ENCODE peak calls at places on chromosome 18, in four cellular contexts. K, W, U and P are unnamed samples.

GRCh38 chr18:34909637-34910364 is 131.4 kb upstream of the MAPRE2 start:
- DNase-seq in K (no peak), W (no peak), U (no peak), P (no peak)

GRCh38 chr18:63161032-63161727 is 158.4 kb downstream of the BCL2 start:
- DNase-seq in K (no peak), W (no peak), U (no peak), P (no peak)

GRCh38 chr18:754666-755065 is 42.2 kb upstream of the ENOSF1 start:
- DNase-seq in K (no peak), W (no peak), U (no peak), P (no peak)

GRCh38 chr18:23822590-23823385 is 133.5 kb downstream of the LAMA3 start:
- DNase-seq in K (no peak), W (no peak), U (no peak), P (no peak)

GRCh38 chr18:63828120-63828519 is 52.9 kb downstream of the SERPINB7 start:
- DNase-seq in K (no peak), W (no peak), U (no peak), P (no peak)

GRCh38 chr18:59006461-59007067 is 133.1 kb upstream of the SEC11C start:
- DNase-seq in K (no peak), W (no peak), U (no peak), P (no peak)

GRCh38 chr18:61637905-61638304 is 254.9 kb downstream of the RNF152 start:
- DNase-seq in K (no peak), W (no peak), U (no peak), P (no peak)

GRCh38 chr18:73047688-73048087 is 179.9 kb upstream of the NETO1 start:
- DNase-seq in K (no peak), W (no peak), U (no peak), P (no peak)

GRCh38 chr18:67728364-67728763 is 211.8 kb upstream of the DSEL start:
- DNase-seq in K (no peak), W (no peak), U (no peak), P (no peak)

GRCh38 chr18:23752796-23753195 is 63.5 kb downstream of the LAMA3 start:
- DNase-seq in K (no peak), W (no peak), U (no peak), P (no peak)

GRCh38 chr18:80196528-80197320 is 50.6 kb downstream of the PARD6G start:
- DNase-seq in K (no peak), W (no peak), U (no peak), P (peak)

GRCh38 chr18:8948471-8949149 is 153.9 kb upstream of the NDUFV2 start:
- DNase-seq in K (peak), W (no peak), U (no peak), P (no peak)

GRCh38 chr18:59353079-59353680 is 5.9 kb downstream of the LMAN1 start:
- DNase-seq in K (no peak), W (no peak), U (no peak), P (no peak)

GRCh38 chr18:76232813-76233212 is 262.2 kb downstream of the ZNF516 start:
- DNase-seq in K (no peak), W (no peak), U (no peak), P (no peak)

GRCh38 chr18:13836559-13836958 is 12.6 kb downstream of the MC5R start:
- DNase-seq in K (no peak), W (no peak), U (no peak), P (no peak)

DNA sequence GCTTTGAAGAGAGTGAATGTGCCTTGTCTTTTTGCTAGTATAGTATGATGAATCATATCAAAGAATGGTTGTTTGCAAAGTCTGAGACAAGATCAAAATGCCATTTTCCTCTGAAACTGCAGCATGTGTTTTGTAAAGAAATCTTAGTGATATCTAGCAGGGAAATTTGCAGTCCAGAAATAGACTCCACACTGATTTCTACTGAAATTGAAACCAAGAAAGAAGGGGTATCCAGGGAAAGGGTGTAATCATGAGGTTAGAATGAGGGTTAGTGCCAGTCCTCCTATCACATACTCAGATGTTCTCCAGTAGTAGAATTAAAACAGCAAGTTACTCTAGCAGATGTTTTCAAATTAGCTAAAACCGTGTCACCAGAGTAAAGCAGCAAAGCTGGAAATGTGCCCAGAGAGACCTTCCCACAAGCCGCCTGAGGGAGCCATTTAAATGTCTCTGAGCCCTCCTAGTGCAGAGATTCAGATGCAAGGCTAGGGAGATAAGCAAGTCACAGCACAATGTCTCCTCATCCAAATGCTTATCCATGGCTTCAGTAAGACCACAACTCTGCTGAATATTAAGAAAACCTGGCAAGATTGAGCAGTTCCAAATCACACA is 4.9 kb downstream of the DLGAP1 start:
- DNase-seq in K (no peak), W (no peak), U (no peak), P (no peak)
- H3K4me3 ChIP-seq in K (no peak), W (peak), U (no peak), P (no peak)

GRCh38 chr18:6683112-6683876 is 46.2 kb upstream of the ARHGAP28 start:
- DNase-seq in K (no peak), W (no peak), U (no peak), P (peak)
- H3K4me3 ChIP-seq in K (no peak), W (no peak), U (no peak), P (no peak)

DNA sequence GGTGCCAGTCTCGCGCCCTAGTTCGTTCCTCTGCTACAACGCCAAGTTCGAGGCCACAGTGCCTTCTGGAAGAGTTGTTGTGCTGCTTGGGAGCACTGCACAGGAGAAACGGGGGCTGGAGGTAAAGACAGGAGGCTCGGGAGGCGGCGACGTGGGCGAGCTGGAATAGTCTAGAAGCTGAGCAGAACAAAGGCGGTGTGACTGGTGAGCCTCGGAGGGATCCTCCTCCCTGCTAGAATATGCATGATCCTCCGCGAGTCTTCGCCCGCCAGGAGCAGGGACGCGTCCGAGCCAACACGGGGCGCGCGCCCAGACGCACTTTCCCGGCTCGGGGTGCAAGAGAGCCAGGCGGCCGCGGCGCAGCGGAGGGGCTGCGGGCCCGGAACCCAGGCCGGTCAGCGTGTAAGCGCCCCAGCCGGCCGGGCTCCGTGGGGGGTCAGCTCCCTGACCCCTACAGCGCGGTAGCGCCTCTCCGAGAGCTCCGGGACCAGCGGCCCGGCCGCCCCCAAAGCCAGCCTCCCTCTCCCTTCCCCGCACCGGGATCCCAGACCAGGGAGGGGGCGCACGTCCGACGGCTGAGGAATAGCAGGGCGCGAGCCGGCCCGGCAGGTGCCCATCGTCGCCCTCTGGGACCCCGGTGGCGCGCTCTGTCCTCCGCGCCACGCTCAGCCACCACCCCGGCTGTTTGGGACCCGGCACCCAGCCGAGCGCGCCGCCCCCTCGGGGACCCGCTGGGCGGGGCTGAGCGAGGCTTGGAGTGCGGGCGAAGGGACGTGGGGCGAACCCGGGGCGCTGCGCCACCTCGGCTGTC is 62.4 kb downstream of the GNAL start:
- DNase-seq in K (no peak), W (no peak), U (no peak), P (no peak)
- H3K4me3 ChIP-seq in K (no peak), W (peak), U (peak), P (peak)

DNA sequence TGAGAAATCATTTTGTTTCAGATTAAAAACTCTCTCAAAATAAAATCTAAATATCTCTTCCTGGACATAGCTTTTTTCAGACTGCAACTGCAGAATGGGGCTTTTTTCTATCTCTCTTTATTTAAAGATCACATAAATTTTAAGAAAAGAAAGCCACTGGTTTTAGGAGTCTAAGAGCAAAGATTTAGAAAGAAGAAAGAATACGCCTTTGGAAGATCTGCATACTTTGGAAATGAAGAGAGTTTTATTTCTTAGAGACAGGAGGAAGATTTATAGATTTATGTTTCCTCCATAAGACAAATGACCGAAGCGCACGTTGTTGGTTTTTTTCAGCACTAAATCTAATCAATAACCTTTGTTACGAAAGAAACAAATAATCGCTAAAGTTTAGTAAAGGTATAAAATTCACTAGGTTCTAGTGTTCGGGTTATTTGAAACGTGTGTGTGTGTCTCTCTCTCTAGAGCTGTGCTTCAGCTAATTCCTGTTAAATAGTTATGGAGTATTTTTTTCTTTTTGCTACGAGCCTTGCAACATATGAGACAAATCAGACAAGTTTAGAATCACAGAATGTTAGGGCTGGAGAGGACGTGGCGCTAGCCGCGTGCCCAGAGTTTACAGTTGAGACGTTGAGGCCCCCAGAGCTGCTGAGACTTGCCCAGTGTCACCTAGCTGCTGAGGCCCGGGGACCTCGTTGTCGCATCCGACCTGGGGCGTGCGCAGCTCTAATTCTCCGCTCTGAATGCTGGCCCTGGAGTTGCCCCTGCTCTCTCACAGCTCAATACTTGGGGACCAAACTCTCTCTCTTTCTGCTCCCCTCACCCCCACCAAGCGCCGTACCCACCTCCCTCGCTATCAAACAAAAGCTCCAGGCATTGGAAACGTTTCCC is 69.8 kb downstream of the CTAGE1 start:
- DNase-seq in K (no peak), W (peak), U (no peak), P (peak)
- H3K4me3 ChIP-seq in K (peak), W (peak), U (no peak), P (peak)

GRCh38 chr18:22560797-22561196 is 143.1 kb upstream of the CTAGE1 start:
- DNase-seq in K (no peak), W (no peak), U (no peak), P (no peak)
- H3K4me3 ChIP-seq in K (no peak), W (peak), U (no peak), P (no peak)